ENCODE peak calls at places on chromosomes 12 and 14, in four cellular contexts. F is fibroblast of mammary gland, L is uterus, X is body of pancreas. M is an unnamed sample.

GRCh38 chr14:54533100-54533499 is 23.4 kb downstream of the CGRRF1 start:
- DNase-seq in F (no peak), L (no peak), X (no peak), M (no peak)

GRCh38 chr12:57239587-57240068 is 10.1 kb downstream of the SHMT2 start:
- DNase-seq in F (no peak), L (no peak), X (no peak), M (no peak)

GRCh38 chr12:41402804-41403203 is 214.7 kb downstream of the PDZRN4 start:
- DNase-seq in F (peak), L (no peak), X (no peak), M (no peak)

GRCh38 chr14:87097021-87097420 is 896.0 kb downstream of the GALC start:
- DNase-seq in F (peak), L (no peak), X (no peak), M (peak)

GRCh38 chr12:30506411-30506810 is 189.3 kb downstream of the IPO8 start:
- DNase-seq in F (no peak), L (no peak), X (no peak), M (no peak)

GRCh38 chr12:38775457-38775856 is 129.9 kb downstream of the CPNE8 start:
- DNase-seq in F (no peak), L (no peak), X (no peak), M (no peak)

GRCh38 chr12:104351023-104351983 is 47.8 kb downstream of the EID3 start:
- DNase-seq in F (no peak), L (no peak), X (no peak), M (no peak)

GRCh38 chr12:53120685-53121525 is 17.6 kb downstream of the SOAT2 start:
- DNase-seq in F (no peak), L (no peak), X (no peak), M (no peak)

GRCh38 chr14:57962293-57962996 is 96.6 kb upstream of the SLC35F4 start:
- DNase-seq in F (no peak), L (peak), X (no peak), M (no peak)
- TF ChIP-seq CTCF in F (no peak), L (no peak), X (no peak), M (no peak)

DNA sequence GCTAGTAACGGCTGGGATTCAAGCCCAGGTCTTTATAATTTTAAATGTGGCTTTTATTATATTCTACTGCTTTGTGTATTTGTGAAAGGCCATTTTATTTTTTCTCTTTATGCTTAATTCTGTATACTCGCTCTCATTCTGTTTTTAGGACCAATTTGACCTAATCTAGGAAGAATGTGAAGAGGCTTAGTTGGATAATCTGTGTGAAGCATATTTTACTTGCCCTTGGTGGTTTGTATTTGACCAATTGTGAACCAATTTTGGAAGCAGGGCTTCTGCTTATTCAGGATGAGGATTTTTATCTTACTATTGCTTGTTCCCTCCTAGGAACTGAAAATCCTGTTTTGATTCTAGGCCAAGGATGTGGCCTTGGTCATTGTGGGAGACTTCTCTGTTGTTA is 113.1 kb downstream of the TTC6 start:
- DNase-seq in F (no peak), L (no peak), X (no peak), M (peak)
- TF ChIP-seq CTCF in F (no peak), L (no peak), X (no peak), M (no peak)

GRCh38 chr14:64960762-64961276 is 11.3 kb downstream of the RAB15 start:
- DNase-seq in F (no peak), L (no peak), X (peak), M (no peak)
- TF ChIP-seq CTCF in F (no peak), L (no peak), X (no peak), M (no peak)

GRCh38 chr14:22099942-22100763 is 426.5 kb upstream of the OR4E1 start:
- DNase-seq in F (peak), L (peak), X (peak), M (peak)
- TF ChIP-seq CTCF in F (peak), L (peak), X (peak), M (peak)

GRCh38 chr12:6494351-6494743 is 445 bp downstream of the NCAPD2 start:
- DNase-seq in F (no peak), L (no peak), X (no peak), M (no peak)
- TF ChIP-seq CTCF in F (peak), L (no peak), X (no peak), M (no peak)

GRCh38 chr12:80938397-80938796 is 663 bp upstream of the LIN7A start:
- DNase-seq in F (no peak), L (no peak), X (no peak), M (no peak)

GRCh38 chr12:80936642-80937390 is 918 bp downstream of the LIN7A start:
- DNase-seq in F (peak), L (peak), X (peak), M (peak)

GRCh38 chr12:80937391-80938238 is at the start of gene LIN7A:
- DNase-seq in F (peak), L (peak), X (peak), M (peak)

GRCh38 chr12:80935076-80935475 is 2.7 kb downstream of the LIN7A start:
- DNase-seq in F (no peak), L (no peak), X (no peak), M (no peak)

DNA sequence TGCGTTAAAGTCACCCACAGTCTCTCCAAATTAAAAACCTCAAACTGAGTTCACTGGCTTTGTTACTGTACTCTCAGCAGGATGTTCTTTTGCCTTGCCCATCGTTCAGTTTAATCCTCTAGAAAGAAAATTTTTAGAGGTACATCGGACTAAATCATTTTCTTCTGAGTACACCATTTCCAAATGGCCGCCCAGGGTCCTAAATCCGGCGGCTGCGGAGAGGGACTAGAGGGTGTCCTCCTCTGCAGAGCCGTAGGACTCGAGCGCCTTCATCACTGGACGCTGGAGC is 1.4 kb downstream of the LIN7A start:
- DNase-seq in F (no peak), L (no peak), X (no peak), M (no peak)
- TF ChIP-seq CTCF in F (no peak), L (no peak), X (no peak), M (no peak)

M was measured in AG10803.